ENCODE peak calls at places on chromosome X, in six cellular contexts. Y is transverse colon, X is A549, E is colonic mucosa, O is body of pancreas, V is tibial artery. P is an unnamed sample.

GRCh38 chrX:16484338-16484737 is 165.6 kb upstream of the S100G start:
- DNase-seq in Y (no peak), X (peak; percentile 33), E (no peak), O (peak; percentile 28), V (peak; percentile 21), P (no peak)

GRCh38 chrX:120512627-120513026 is 43.5 kb upstream of the LAMP2 start:
- DNase-seq in Y (no peak), X (no peak), E (peak; percentile 26), O (peak; percentile 34), V (no peak), P (no peak)

GRCh38 chrX:71107762-71108360 is 1.3 kb upstream of the CXorf65 start:
- DNase-seq in Y (no peak), X (no peak), E (no peak), O (no peak), V (no peak), P (no peak)

GRCh38 chrX:37470711-37471110 is 100.8 kb upstream of the LANCL3 start:
- DNase-seq in Y (no peak), X (no peak), E (no peak), O (no peak), V (no peak), P (no peak)

GRCh38 chrX:45517090-45517973 is 316.7 kb upstream of the DIPK2B start:
- DNase-seq in Y (no peak), X (peak; percentile 36), E (no peak), O (no peak), V (no peak), P (no peak)

GRCh38 chrX:12791253-12792228 is at the start of gene PRPS2:
- DNase-seq in Y (peak; percentile 79), X (peak; percentile 64), E (peak; percentile 82), O (peak; percentile 74), V (peak; percentile 43), P (peak; percentile 67)

GRCh38 chrX:72620550-72621145 is 48.0 kb upstream of the HDAC8 start:
- DNase-seq in Y (peak; percentile 26), X (peak; percentile 94), E (peak; percentile 55), O (peak; percentile 93), V (peak; percentile 67), P (no peak)

GRCh38 chrX:85592980-85593379 is 213.5 kb upstream of the POF1B start:
- DNase-seq in Y (no peak), X (no peak), E (no peak), O (no peak), V (no peak), P (no peak)

GRCh38 chrX:133652185-133652584 is 236.9 kb upstream of the GPC4 start:
- DNase-seq in Y (no peak), X (no peak), E (no peak), O (no peak), V (no peak), P (no peak)

GRCh38 chrX:129747533-129747932 is 8.8 kb downstream of the XPNPEP2 start:
- DNase-seq in Y (no peak), X (no peak), E (no peak), O (no peak), V (no peak), P (no peak)

GRCh38 chrX:66988331-66988730 is 349.5 kb upstream of the EDA2R start:
- DNase-seq in Y (no peak), X (no peak), E (no peak), O (no peak), V (no peak), P (no peak)

GRCh38 chrX:38008658-38009057 is 2.3 kb downstream of the SYTL5 start:
- DNase-seq in Y (no peak), X (no peak), E (no peak), O (no peak), V (no peak), P (no peak)

GRCh38 chrX:3711331-3711917 is 2.0 kb downstream of the PRKX start:
- DNase-seq in Y (peak; percentile 25), X (no peak), E (peak; percentile 55), O (no peak), V (peak; percentile 20), P (no peak)

GRCh38 chrX:84709987-84710386 is 207.7 kb upstream of the HDX start:
- DNase-seq in Y (no peak), X (no peak), E (no peak), O (no peak), V (no peak), P (no peak)

GRCh38 chrX:111131572-111131971 is 35.6 kb downstream of the PAK3 start:
- DNase-seq in Y (no peak), X (no peak), E (no peak), O (no peak), V (no peak), P (no peak)

GRCh38 chrX:34918856-34919255 is 23.7 kb upstream of the FAM47B start:
- DNase-seq in Y (no peak), X (peak; percentile 70), E (no peak), O (peak; percentile 4), V (no peak), P (no peak)

GRCh38 chrX:20135956-20136355 is 5.7 kb downstream of the EIF1AX start:
- DNase-seq in Y (no peak), X (no peak), E (no peak), O (no peak), V (no peak), P (no peak)
- TF ChIP-seq CTCF in Y (no peak), X (no peak), E (no peak), O (no peak), V (no peak), P (no peak)

DNA sequence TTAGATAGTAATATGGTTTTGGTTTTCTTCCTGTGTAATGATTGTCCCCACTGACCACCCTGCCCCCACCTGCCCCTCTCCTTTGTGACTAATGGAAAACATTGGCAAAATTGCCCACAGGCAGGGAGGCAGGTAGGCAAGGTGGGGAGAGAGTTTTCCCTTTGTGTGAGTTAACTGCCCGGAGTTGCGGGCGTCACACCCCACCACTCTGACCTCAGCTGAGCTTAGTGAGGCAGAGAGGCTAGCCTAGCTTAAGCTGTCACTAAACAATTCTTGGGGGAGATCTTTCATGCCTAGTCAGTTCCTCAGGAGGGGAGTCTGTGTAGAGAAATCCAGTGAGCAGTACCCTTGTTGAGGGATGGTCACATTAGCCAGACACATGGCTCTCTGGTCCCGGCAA is 245.3 kb downstream of the BCOR start:
- DNase-seq in Y (no peak), X (no peak), E (no peak), O (no peak), V (no peak), P (no peak)
- H3K4me1 ChIP-seq in Y (no peaks in the 10 kb centered on the region), X (peaks cover 17% of the 10 kb centered on the region), E (no peaks in the 10 kb centered on the region), O (peaks cover 12% of the 10 kb centered on the region), V (peaks cover 16% of the 10 kb centered on the region), P (no peaks in the 10 kb centered on the region)

DNA sequence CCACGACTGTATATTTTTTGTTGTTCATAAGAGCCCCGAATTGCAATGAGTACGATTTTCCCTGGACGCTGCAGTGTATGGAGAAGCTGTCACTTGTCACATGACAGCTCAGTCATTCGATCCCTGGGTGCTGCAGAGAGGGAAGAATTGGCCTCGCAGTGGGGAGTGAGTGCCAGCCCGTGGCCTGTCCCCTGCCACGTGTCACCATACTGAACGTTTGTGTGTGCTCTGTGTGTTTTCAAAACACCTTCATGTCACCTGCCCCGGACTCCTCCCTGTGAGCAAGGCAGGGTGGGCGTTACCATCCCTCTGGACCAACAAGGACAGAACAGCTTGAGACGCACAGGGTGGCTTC is 77.9 kb downstream of the TBL1X start:
- DNase-seq in Y (no peak), X (no peak), E (no peak), O (no peak), V (no peak), P (no peak)
- H3K27ac ChIP-seq in Y (no peak overlapping the region), X (no peak overlapping the region), E (no peak overlapping the region), O (no peak overlapping the region), V (no peak overlapping the region), P (no peak overlapping the region)

GRCh38 chrX:434946-435345 is 48.2 kb upstream of the PPP2R3B start:
- DNase-seq in Y (no peak), X (no peak), E (no peak), O (no peak), V (no peak), P (no peak)
- TF ChIP-seq CTCF in Y (no peak), X (no peak), E (no peak), O (no peak), V (no peak), P (no peak)

DNA sequence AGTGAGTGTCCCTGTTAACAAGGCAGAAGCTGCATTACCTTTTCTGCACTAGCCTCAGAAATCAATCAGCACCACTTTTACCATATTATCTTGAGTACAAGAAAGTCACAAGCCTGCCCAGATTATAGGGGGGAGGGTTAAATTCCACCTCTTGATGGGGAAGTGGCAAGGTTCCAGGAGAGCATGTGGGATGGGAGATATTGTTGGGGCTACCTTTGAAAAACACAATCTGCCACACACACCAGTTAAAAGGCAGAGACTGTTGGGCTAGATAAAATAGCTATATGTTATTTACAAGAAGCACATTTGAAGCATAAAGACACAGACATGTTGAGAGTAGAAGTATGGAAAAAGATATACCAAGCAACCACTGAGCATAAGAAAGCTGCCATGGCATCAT is 6.6 kb upstream of the AVPR2 start:
- DNase-seq in Y (no peak), X (no peak), E (no peak), O (no peak), V (no peak), P (no peak)
- H3K4me1 ChIP-seq in Y (no peaks in the 10 kb centered on the region), X (peaks cover 26% of the 10 kb centered on the region), E (no peaks in the 10 kb centered on the region), O (no peaks in the 10 kb centered on the region), V (no peaks in the 10 kb centered on the region), P (no peaks in the 10 kb centered on the region)

DNA sequence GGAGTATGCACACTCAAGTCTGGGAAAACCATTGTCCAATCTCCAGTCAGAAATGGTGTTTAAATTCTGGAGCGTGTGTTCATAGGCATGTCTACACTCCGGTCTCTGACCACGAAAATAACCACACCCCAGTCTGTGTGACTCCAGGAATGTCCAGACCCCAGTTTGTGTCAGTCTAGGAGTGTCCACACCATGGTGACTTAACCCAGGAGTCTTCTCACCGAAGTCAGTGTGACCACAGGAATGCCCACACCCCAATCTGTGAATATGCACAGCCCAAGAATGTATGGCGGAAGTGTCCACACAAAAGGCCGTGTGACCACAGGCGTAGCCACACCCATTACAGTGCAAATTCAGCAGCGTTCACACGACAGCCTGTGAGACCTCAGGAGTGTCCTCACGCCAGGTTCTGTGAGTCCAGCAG is 11.4 kb downstream of the FTSJ1 start:
- DNase-seq in Y (no peak), X (peak; percentile 65), E (no peak), O (no peak), V (no peak), P (no peak)
- H3K27ac ChIP-seq in Y (no peak overlapping the region), X (no peak overlapping the region), E (no peak overlapping the region), O (no peak overlapping the region), V (no peak overlapping the region), P (no peak overlapping the region)

P was measured in lung.